ENCODE peak calls at places on chromosome 11, in four cellular contexts. One of them, this sample, is unnamed.

GRCh38 chr11:95426823-95427462 is 195.9 kb upstream of the SESN3 start:
- DNase-seq in amygdala: no peak
- DNase-seq in dermis blood vessel endothelial cell: no peak
- DNase-seq in skeletal muscle cell: no peak
- DNase-seq in this sample: no peak

GRCh38 chr11:9076661-9077060 is 14.7 kb downstream of the SCUBE2 start:
- DNase-seq in amygdala: no peak
- DNase-seq in dermis blood vessel endothelial cell: no peak
- DNase-seq in skeletal muscle cell: no peak
- DNase-seq in this sample: no peak

GRCh38 chr11:3849297-3849874 is 6.1 kb upstream of the STIM1 start:
- DNase-seq in amygdala: no peak
- DNase-seq in dermis blood vessel endothelial cell: peak
- DNase-seq in skeletal muscle cell: no peak
- DNase-seq in this sample: no peak

GRCh38 chr11:66290332-66290629 is 1.3 kb upstream of the YIF1A start:
- DNase-seq in amygdala: no peak
- DNase-seq in dermis blood vessel endothelial cell: no peak
- DNase-seq in skeletal muscle cell: no peak
- DNase-seq in this sample: no peak

GRCh38 chr11:2540521-2541320 is 95.9 kb downstream of the KCNQ1 start:
- DNase-seq in amygdala: no peak
- DNase-seq in dermis blood vessel endothelial cell: no peak
- DNase-seq in skeletal muscle cell: no peak
- DNase-seq in this sample: no peak

GRCh38 chr11:43071338-43071737 is 240.5 kb upstream of the API5 start:
- DNase-seq in amygdala: no peak
- DNase-seq in dermis blood vessel endothelial cell: no peak
- DNase-seq in skeletal muscle cell: no peak
- DNase-seq in this sample: no peak

GRCh38 chr11:38323961-38324761 is 1726.1 kb upstream of the RAG2 start:
- DNase-seq in amygdala: no peak
- DNase-seq in dermis blood vessel endothelial cell: no peak
- DNase-seq in skeletal muscle cell: no peak
- DNase-seq in this sample: no peak

GRCh38 chr11:72828081-72828567 is 13.9 kb downstream of the ATG16L2 start:
- DNase-seq in amygdala: no peak
- DNase-seq in dermis blood vessel endothelial cell: peak
- DNase-seq in skeletal muscle cell: no peak
- DNase-seq in this sample: no peak

GRCh38 chr11:70299636-70300035 is 29.1 kb downstream of the PPFIA1 start:
- DNase-seq in amygdala: no peak
- DNase-seq in dermis blood vessel endothelial cell: no peak
- DNase-seq in skeletal muscle cell: no peak
- DNase-seq in this sample: no peak

GRCh38 chr11:125890447-125891100 is 3.1 kb downstream of the HYLS1 start:
- DNase-seq in amygdala: no peak
- DNase-seq in dermis blood vessel endothelial cell: peak
- DNase-seq in skeletal muscle cell: no peak
- DNase-seq in this sample: no peak

GRCh38 chr11:130612291-130612802 is 163.9 kb downstream of the ADAMTS15 start:
- DNase-seq in amygdala: no peak
- DNase-seq in dermis blood vessel endothelial cell: no peak
- DNase-seq in skeletal muscle cell: peak
- DNase-seq in this sample: no peak

GRCh38 chr11:46896719-46897406 is 21.5 kb downstream of the LRP4 start:
- DNase-seq in amygdala: no peak
- DNase-seq in dermis blood vessel endothelial cell: peak
- DNase-seq in skeletal muscle cell: no peak
- DNase-seq in this sample: no peak